ENCODE peak calls at places on chromosomes 7 and 10, in six cellular contexts. One of them, this sample, is unnamed.

GRCh38 chr10:11298116-11298515 is 280.4 kb downstream of the CELF2 start:
- DNase-seq in endothelial cell of umbilical vein: no peak
- DNase-seq in HL-60: no peak
- DNase-seq in suprapubic skin: no peak
- DNase-seq in prostate gland: no peak
- DNase-seq in SK-N-SH: no peak
- DNase-seq in this sample: no peak

GRCh38 chr10:46546591-46547330 is 9.7 kb downstream of the GPRIN2 start:
- DNase-seq in endothelial cell of umbilical vein: no peak
- DNase-seq in HL-60: no peak
- DNase-seq in suprapubic skin: peak; percentile 81
- DNase-seq in prostate gland: peak; percentile 21
- DNase-seq in SK-N-SH: no peak
- DNase-seq in this sample: no peak

GRCh38 chr10:35005868-35006267 is 84.3 kb downstream of the CUL2 start:
- DNase-seq in endothelial cell of umbilical vein: peak; percentile 16
- DNase-seq in HL-60: peak; percentile 96
- DNase-seq in suprapubic skin: no peak
- DNase-seq in prostate gland: no peak
- DNase-seq in SK-N-SH: no peak
- DNase-seq in this sample: no peak

GRCh38 chr7:82339958-82340357 is 103.6 kb downstream of the CACNA2D1 start:
- DNase-seq in endothelial cell of umbilical vein: no peak
- DNase-seq in HL-60: no peak
- DNase-seq in suprapubic skin: no peak
- DNase-seq in prostate gland: no peak
- DNase-seq in SK-N-SH: no peak
- DNase-seq in this sample: no peak

GRCh38 chr7:117686311-117686935 is 186.8 kb downstream of the CTTNBP2 start:
- DNase-seq in endothelial cell of umbilical vein: no peak
- DNase-seq in HL-60: no peak
- DNase-seq in suprapubic skin: no peak
- DNase-seq in prostate gland: no peak
- DNase-seq in SK-N-SH: no peak
- DNase-seq in this sample: no peak

GRCh38 chr7:45181286-45181960 is 23.8 kb downstream of the RAMP3 start:
- DNase-seq in endothelial cell of umbilical vein: no peak
- DNase-seq in HL-60: no peak
- DNase-seq in suprapubic skin: peak; percentile 37
- DNase-seq in prostate gland: no peak
- DNase-seq in SK-N-SH: no peak
- DNase-seq in this sample: no peak

GRCh38 chr10:16360001-16360400 is 76.8 kb upstream of the PTER start:
- DNase-seq in endothelial cell of umbilical vein: no peak
- DNase-seq in HL-60: no peak
- DNase-seq in suprapubic skin: no peak
- DNase-seq in prostate gland: no peak
- DNase-seq in SK-N-SH: no peak
- DNase-seq in this sample: no peak

GRCh38 chr10:102960158-102960557 is 42.1 kb downstream of the CNNM2 start:
- DNase-seq in endothelial cell of umbilical vein: no peak
- DNase-seq in HL-60: no peak
- DNase-seq in suprapubic skin: no peak
- DNase-seq in prostate gland: no peak
- DNase-seq in SK-N-SH: no peak
- DNase-seq in this sample: no peak

GRCh38 chr10:43491855-43492254 is 54.9 kb downstream of the ZNF487 start:
- DNase-seq in endothelial cell of umbilical vein: no peak
- DNase-seq in HL-60: no peak
- DNase-seq in suprapubic skin: no peak
- DNase-seq in prostate gland: no peak
- DNase-seq in SK-N-SH: no peak
- DNase-seq in this sample: no peak

GRCh38 chr7:96989241-96989858 is 16.0 kb upstream of the DLX6 start:
- DNase-seq in endothelial cell of umbilical vein: no peak
- DNase-seq in HL-60: no peak
- DNase-seq in suprapubic skin: no peak
- DNase-seq in prostate gland: no peak
- DNase-seq in SK-N-SH: no peak
- DNase-seq in this sample: peak; percentile 67

GRCh38 chr10:93893646-93894515 is at the start of gene SLC35G1:
- DNase-seq in endothelial cell of umbilical vein: peak; percentile 81
- DNase-seq in HL-60: peak; percentile 65
- DNase-seq in suprapubic skin: peak; percentile 70
- DNase-seq in prostate gland: peak; percentile 24
- DNase-seq in SK-N-SH: peak; percentile 95
- DNase-seq in this sample: peak; percentile 77

GRCh38 chr10:100998183-100998990 is 1.2 kb upstream of the LZTS2 start:
- DNase-seq in endothelial cell of umbilical vein: peak; percentile 85
- DNase-seq in HL-60: peak; percentile 71
- DNase-seq in suprapubic skin: peak; percentile 90
- DNase-seq in prostate gland: peak; percentile 81
- DNase-seq in SK-N-SH: peak; percentile 96
- DNase-seq in this sample: peak; percentile 76

GRCh38 chr10:91824076-91824475 is 25.9 kb downstream of the TNKS2 start:
- DNase-seq in endothelial cell of umbilical vein: no peak
- DNase-seq in HL-60: no peak
- DNase-seq in suprapubic skin: no peak
- DNase-seq in prostate gland: no peak
- DNase-seq in SK-N-SH: no peak
- DNase-seq in this sample: no peak

GRCh38 chr7:199465-200249 is 7.3 kb downstream of the FAM20C start:
- DNase-seq in endothelial cell of umbilical vein: no peak
- DNase-seq in HL-60: no peak
- DNase-seq in suprapubic skin: no peak
- DNase-seq in prostate gland: no peak
- DNase-seq in SK-N-SH: no peak
- DNase-seq in this sample: no peak

GRCh38 chr10:21760332-21760731 is 226.3 kb downstream of the MLLT10 start:
- DNase-seq in endothelial cell of umbilical vein: no peak
- DNase-seq in HL-60: no peak
- DNase-seq in suprapubic skin: no peak
- DNase-seq in prostate gland: no peak
- DNase-seq in SK-N-SH: no peak
- DNase-seq in this sample: no peak

GRCh38 chr10:3173173-3173878 is 744 bp upstream of the PITRM1 start:
- DNase-seq in endothelial cell of umbilical vein: no peak
- DNase-seq in HL-60: peak; percentile 25
- DNase-seq in suprapubic skin: peak; percentile 98
- DNase-seq in prostate gland: no peak
- DNase-seq in SK-N-SH: no peak
- DNase-seq in this sample: peak; percentile 98

GRCh38 chr10:114755537-114755936 is 66.0 kb upstream of the FHIP2A start:
- DNase-seq in endothelial cell of umbilical vein: no peak
- DNase-seq in HL-60: no peak
- DNase-seq in suprapubic skin: no peak
- DNase-seq in prostate gland: no peak
- DNase-seq in SK-N-SH: no peak
- DNase-seq in this sample: no peak

GRCh38 chr7:130971297-130971696 is 237.3 kb upstream of the KLF14 start:
- DNase-seq in endothelial cell of umbilical vein: no peak
- DNase-seq in HL-60: no peak
- DNase-seq in suprapubic skin: no peak
- DNase-seq in prostate gland: no peak
- DNase-seq in SK-N-SH: no peak
- DNase-seq in this sample: no peak

GRCh38 chr7:36119005-36119711 is 33.9 kb upstream of the EEPD1 start:
- DNase-seq in endothelial cell of umbilical vein: peak; percentile 22
- DNase-seq in HL-60: peak; percentile 91
- DNase-seq in suprapubic skin: no peak
- DNase-seq in prostate gland: peak; percentile 58
- DNase-seq in SK-N-SH: no peak
- DNase-seq in this sample: no peak

GRCh38 chr10:122333037-122333436 is 41.5 kb upstream of the PLEKHA1 start:
- DNase-seq in endothelial cell of umbilical vein: no peak
- DNase-seq in HL-60: no peak
- DNase-seq in suprapubic skin: no peak
- DNase-seq in prostate gland: no peak
- DNase-seq in SK-N-SH: no peak
- DNase-seq in this sample: no peak

GRCh38 chr10:114634607-114634974 is 23.5 kb downstream of the ABLIM1 start:
- DNase-seq in endothelial cell of umbilical vein: peak; percentile 96
- DNase-seq in HL-60: no peak
- DNase-seq in suprapubic skin: peak; percentile 86
- DNase-seq in prostate gland: peak; percentile 24
- DNase-seq in SK-N-SH: peak; percentile 24
- DNase-seq in this sample: no peak

GRCh38 chr7:73937014-73937413 is 76.1 kb downstream of the TMEM270 start:
- DNase-seq in endothelial cell of umbilical vein: peak; percentile 36
- DNase-seq in HL-60: no peak
- DNase-seq in suprapubic skin: no peak
- DNase-seq in prostate gland: no peak
- DNase-seq in SK-N-SH: no peak
- DNase-seq in this sample: no peak

GRCh38 chr7:150631084-150631824 is 931 bp downstream of the GIMAP6 start:
- DNase-seq in endothelial cell of umbilical vein: no peak
- DNase-seq in HL-60: no peak
- DNase-seq in suprapubic skin: no peak
- DNase-seq in prostate gland: no peak
- DNase-seq in SK-N-SH: no peak
- DNase-seq in this sample: no peak

GRCh38 chr7:150631866-150632864 is at the start of gene GIMAP6:
- DNase-seq in endothelial cell of umbilical vein: peak; percentile 74
- DNase-seq in HL-60: peak; percentile 55
- DNase-seq in suprapubic skin: no peak
- DNase-seq in prostate gland: no peak
- DNase-seq in SK-N-SH: no peak
- DNase-seq in this sample: no peak

GRCh38 chr7:150633926-150634325 is 1.7 kb upstream of the GIMAP6 start:
- DNase-seq in endothelial cell of umbilical vein: no peak
- DNase-seq in HL-60: no peak
- DNase-seq in suprapubic skin: no peak
- DNase-seq in prostate gland: no peak
- DNase-seq in SK-N-SH: no peak
- DNase-seq in this sample: no peak

GRCh38 chr7:150627959-150628358 is 4.2 kb downstream of the GIMAP6 start:
- DNase-seq in endothelial cell of umbilical vein: no peak
- DNase-seq in HL-60: no peak
- DNase-seq in suprapubic skin: no peak
- DNase-seq in prostate gland: no peak
- DNase-seq in SK-N-SH: no peak
- DNase-seq in this sample: no peak

DNA sequence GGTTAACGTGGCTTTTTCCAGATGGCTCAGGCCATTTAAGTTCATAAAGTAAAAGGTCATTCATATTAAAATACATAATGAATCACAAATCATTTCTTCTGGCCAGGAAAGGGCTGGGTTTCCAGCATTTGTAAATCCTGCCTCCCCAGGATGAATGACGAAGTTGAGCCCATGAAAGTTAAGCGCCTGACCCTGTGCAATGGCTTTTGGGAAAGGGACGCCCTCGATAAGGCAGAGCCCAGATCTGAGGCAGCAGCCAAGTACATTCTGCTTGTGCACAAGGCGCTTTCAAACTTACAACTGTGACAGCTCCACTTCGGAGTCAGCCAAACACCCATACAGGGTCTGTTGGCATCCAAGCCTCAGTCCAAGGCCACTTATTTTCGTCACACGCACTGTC is 2.8 kb downstream of the GIMAP6 start:
- DNase-seq in endothelial cell of umbilical vein: peak; percentile 72
- DNase-seq in HL-60: no peak
- DNase-seq in suprapubic skin: no peak
- DNase-seq in prostate gland: no peak
- DNase-seq in SK-N-SH: no peak
- DNase-seq in this sample: no peak
- TF ChIP-seq POLR2AphosphoS5 in endothelial cell of umbilical vein: no peak
- TF ChIP-seq POLR2AphosphoS5 in HL-60: no peak
- TF ChIP-seq POLR2AphosphoS5 in suprapubic skin: no peak
- TF ChIP-seq POLR2AphosphoS5 in prostate gland: peak; percentile 30
- TF ChIP-seq POLR2AphosphoS5 in SK-N-SH: no peak
- TF ChIP-seq POLR2AphosphoS5 in this sample: no peak

DNA sequence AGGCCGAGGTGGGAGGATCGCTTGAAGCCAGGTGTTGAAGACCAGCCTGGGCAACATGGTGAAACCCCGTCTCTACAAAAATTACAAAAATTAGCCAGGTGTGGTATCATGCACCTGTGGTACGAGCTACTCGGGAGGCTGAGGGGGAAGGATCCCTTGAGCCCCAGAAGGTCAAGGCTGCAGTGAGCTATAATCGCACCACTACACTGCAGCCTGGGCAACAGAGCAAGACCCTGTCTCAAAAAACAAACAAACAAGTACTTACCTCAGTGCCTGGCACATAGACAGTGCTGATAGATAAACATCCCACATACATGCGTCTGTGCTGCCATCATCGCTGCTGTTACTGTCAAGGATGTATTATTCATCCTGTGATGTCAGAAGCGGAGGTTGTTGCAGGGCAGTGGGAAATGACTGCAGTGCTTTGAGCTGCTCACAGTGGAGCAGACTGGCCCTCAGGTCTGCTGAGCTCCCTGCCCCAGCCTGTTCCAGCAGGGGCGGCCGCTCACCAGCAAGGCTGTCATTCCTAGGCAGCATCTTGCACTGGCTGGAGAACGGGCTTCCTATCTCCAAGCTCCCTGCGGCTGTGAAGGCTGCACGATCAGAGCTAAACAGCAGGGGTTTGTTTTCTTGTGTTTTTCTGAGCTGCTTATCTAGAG is 18.6 kb downstream of the FOXK1 start:
- DNase-seq in endothelial cell of umbilical vein: peak; percentile 91
- DNase-seq in HL-60: no peak
- DNase-seq in suprapubic skin: no peak
- DNase-seq in prostate gland: no peak
- DNase-seq in SK-N-SH: no peak
- DNase-seq in this sample: no peak
- TF ChIP-seq POLR2AphosphoS5 in endothelial cell of umbilical vein: peak; percentile 71
- TF ChIP-seq POLR2AphosphoS5 in HL-60: no peak
- TF ChIP-seq POLR2AphosphoS5 in suprapubic skin: no peak
- TF ChIP-seq POLR2AphosphoS5 in prostate gland: peak; percentile 7
- TF ChIP-seq POLR2AphosphoS5 in SK-N-SH: no peak
- TF ChIP-seq POLR2AphosphoS5 in this sample: no peak

GRCh38 chr7:115226410-115226809 is 304.5 kb downstream of the MDFIC start:
- DNase-seq in endothelial cell of umbilical vein: no peak
- DNase-seq in HL-60: no peak
- DNase-seq in suprapubic skin: no peak
- DNase-seq in prostate gland: no peak
- DNase-seq in SK-N-SH: no peak
- DNase-seq in this sample: peak; percentile 95
- TF ChIP-seq POLR2AphosphoS5 in endothelial cell of umbilical vein: no peak
- TF ChIP-seq POLR2AphosphoS5 in HL-60: no peak
- TF ChIP-seq POLR2AphosphoS5 in suprapubic skin: no peak
- TF ChIP-seq POLR2AphosphoS5 in prostate gland: no peak
- TF ChIP-seq POLR2AphosphoS5 in SK-N-SH: no peak
- TF ChIP-seq POLR2AphosphoS5 in this sample: peak; percentile 79

DNA sequence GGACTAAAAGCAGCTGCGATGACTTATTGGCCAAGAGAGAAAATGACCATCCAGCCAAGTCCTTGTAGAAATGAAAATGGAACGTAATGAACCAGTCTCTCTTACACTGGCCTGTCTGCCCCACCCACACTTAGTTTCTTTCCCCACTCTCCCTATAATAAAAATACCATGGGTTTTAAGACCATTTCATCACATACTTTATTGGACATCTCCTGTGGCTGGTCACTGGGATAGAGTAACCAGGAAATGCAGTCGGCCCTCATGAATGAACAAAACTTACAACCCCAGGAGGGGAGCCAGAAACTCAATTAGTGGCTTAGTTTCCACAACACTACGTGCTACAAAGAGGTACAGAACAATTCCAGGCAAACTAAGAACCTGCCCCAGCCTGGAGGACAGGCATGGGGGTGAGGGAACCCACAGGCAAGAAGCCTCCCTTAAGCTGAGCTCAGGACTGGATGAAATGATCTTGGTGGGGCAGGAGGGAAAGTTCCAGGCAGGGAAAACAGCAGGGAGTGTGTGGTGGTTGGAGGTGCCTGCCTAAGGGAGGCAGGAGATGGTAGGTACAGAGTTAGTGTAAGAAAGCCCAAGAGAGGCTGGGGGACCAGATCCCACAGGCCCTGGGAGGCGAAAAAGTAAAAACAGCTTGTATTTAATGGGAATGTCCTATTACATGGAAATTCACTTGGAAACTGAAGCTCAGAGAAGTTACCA is 29.6 kb downstream of the MKI67 start:
- DNase-seq in endothelial cell of umbilical vein: no peak
- DNase-seq in HL-60: no peak
- DNase-seq in suprapubic skin: no peak
- DNase-seq in prostate gland: no peak
- DNase-seq in SK-N-SH: no peak
- DNase-seq in this sample: no peak
- TF ChIP-seq POLR2AphosphoS5 in endothelial cell of umbilical vein: no peak
- TF ChIP-seq POLR2AphosphoS5 in HL-60: no peak
- TF ChIP-seq POLR2AphosphoS5 in suprapubic skin: no peak
- TF ChIP-seq POLR2AphosphoS5 in prostate gland: peak; percentile 41
- TF ChIP-seq POLR2AphosphoS5 in SK-N-SH: no peak
- TF ChIP-seq POLR2AphosphoS5 in this sample: no peak

This sample was measured in GM23338.